ENCODE peak calls at places on chromosomes 12 and 14, in six cellular contexts. T is LoVo; A is RPMI8226; V is CD4-positive, alpha-beta T cell; C is AG10803; G is AG04449. E is an unnamed sample.

GRCh38 chr12:107884769-107885694 is 110.5 kb downstream of the ASCL4 start:
- DNase-seq in T (peak; percentile 71), A (peak; percentile 77), V (peak; percentile 4), C (peak; percentile 51), G (peak; percentile 7), E (peak; percentile 44)

GRCh38 chr12:43988838-43989560 is 153.1 kb downstream of the TMEM117 start:
- DNase-seq in T (no peak), A (peak; percentile 43), V (no peak), C (no peak), G (no peak), E (no peak)

GRCh38 chr12:132110677-132111076 is 33.4 kb downstream of the DDX51 start:
- DNase-seq in T (no peak), A (no peak), V (no peak), C (no peak), G (no peak), E (no peak)

GRCh38 chr12:47896633-47897032 is 8.2 kb downstream of the VDR start:
- DNase-seq in T (no peak), A (no peak), V (no peak), C (no peak), G (no peak), E (peak; percentile 87)

GRCh38 chr14:97713023-97713422 is 915.8 kb downstream of the VRK1 start:
- DNase-seq in T (peak; percentile 53), A (no peak), V (no peak), C (no peak), G (no peak), E (peak; percentile 59)

GRCh38 chr12:19287302-19287701 is 152.0 kb upstream of the AEBP2 start:
- DNase-seq in T (no peak), A (no peak), V (no peak), C (peak; percentile 10), G (no peak), E (no peak)

GRCh38 chr12:68960162-68960501 is 27.2 kb upstream of the CPM start:
- DNase-seq in T (no peak), A (no peak), V (no peak), C (peak; percentile 60), G (no peak), E (no peak)

GRCh38 chr12:46915082-46915481 is 89.3 kb upstream of the SLC38A4 start:
- DNase-seq in T (peak; percentile 12), A (no peak), V (no peak), C (peak; percentile 97), G (peak; percentile 77), E (peak; percentile 93)

GRCh38 chr14:50619569-50620141 is 48.5 kb downstream of the SAV1 start:
- DNase-seq in T (peak; percentile 49), A (peak; percentile 19), V (no peak), C (peak; percentile 51), G (no peak), E (peak; percentile 53)

GRCh38 chr12:103924761-103925641 is 5.2 kb upstream of the HSP90B1 start:
- DNase-seq in T (peak; percentile 72), A (no peak), V (no peak), C (peak; percentile 70), G (peak; percentile 36), E (peak; percentile 85)

GRCh38 chr14:78863143-78863542 is 693.0 kb downstream of the NRXN3 start:
- DNase-seq in T (peak; percentile 48), A (peak; percentile 54), V (no peak), C (peak; percentile 9), G (no peak), E (peak; percentile 15)

GRCh38 chr12:118377891-118378470 is 1.6 kb downstream of the SUDS3 start:
- DNase-seq in T (peak; percentile 72), A (peak; percentile 67), V (peak; percentile 71), C (peak; percentile 59), G (no peak), E (peak; percentile 54)

GRCh38 chr14:69685716-69686115 is 74.3 kb downstream of the SUSD6 start:
- DNase-seq in T (no peak), A (peak; percentile 74), V (no peak), C (peak; percentile 61), G (no peak), E (no peak)

GRCh38 chr12:95554532-95555071 is 3.3 kb upstream of the USP44 start:
- DNase-seq in T (peak; percentile 34), A (no peak), V (no peak), C (no peak), G (no peak), E (no peak)

GRCh38 chr12:95637471-95638155 is 86.3 kb upstream of the USP44 start:
- DNase-seq in T (no peak), A (no peak), V (no peak), C (peak; percentile 91), G (peak; percentile 100), E (no peak)

GRCh38 chr12:64180951-64181350 is 41.1 kb downstream of the KICS2 start:
- DNase-seq in T (no peak), A (no peak), V (no peak), C (peak; percentile 81), G (no peak), E (peak; percentile 74)

GRCh38 chr14:105294142-105294597 is 6.6 kb downstream of the BRF1 start:
- DNase-seq in T (no peak), A (no peak), V (peak; percentile 51), C (peak; percentile 63), G (no peak), E (no peak)

GRCh38 chr12:109539508-109539907 is 33.8 kb downstream of the MMAB start:
- DNase-seq in T (no peak), A (no peak), V (no peak), C (peak; percentile 25), G (no peak), E (peak; percentile 75)

GRCh38 chr14:76768201-76768656 is 7.0 kb downstream of the VASH1 start:
- DNase-seq in T (no peak), A (peak; percentile 18), V (peak; percentile 37), C (no peak), G (no peak), E (no peak)

GRCh38 chr12:15494329-15495046 is 172.2 kb downstream of the PTPRO start:
- DNase-seq in T (no peak), A (peak; percentile 4), V (no peak), C (no peak), G (no peak), E (peak; percentile 5)

GRCh38 chr12:27424631-27425230 is 21.8 kb upstream of the SMCO2 start:
- DNase-seq in T (peak; percentile 68), A (peak; percentile 11), V (no peak), C (peak; percentile 79), G (peak; percentile 31), E (peak; percentile 60)

GRCh38 chr14:75200451-75200850 is 24.0 kb upstream of the TMED10 start:
- DNase-seq in T (peak; percentile 86), A (no peak), V (no peak), C (no peak), G (no peak), E (no peak)

GRCh38 chr12:117986705-117987469 is 18.1 kb upstream of the KSR2 start:
- DNase-seq in T (peak; percentile 68), A (no peak), V (no peak), C (peak; percentile 63), G (no peak), E (peak; percentile 86)

GRCh38 chr12:51339750-51340149 is 6.7 kb downstream of the CELA1 start:
- DNase-seq in T (no peak), A (no peak), V (no peak), C (no peak), G (no peak), E (no peak)